ENCODE peak calls at places on chromosomes 1 and 21, in nine cellular contexts. H is astrocyte of the spinal cord, D is thoracic aorta, K is GM10248, A is sigmoid colon, R is nephron progenitor cell, Q is psoas muscle, C is kidney, M is heart right ventricle. V is an unnamed sample.
A peak's percentile ranks its signal among the peaks of the same experiment; 100 is the strongest.

GRCh38 chr1:244224487-244225430 is 173.7 kb downstream of the ZBTB18 start:
- DNase-seq in A (peak; percentile 72), D (no peak), H (no peak), C (no peak), M (peak; percentile 44), R (no peak), K (no peak), Q (no peak), V (no peak)

GRCh38 chr1:232271299-232271698 is 358.6 kb downstream of the SIPA1L2 start:
- DNase-seq in D (no peak), K (no peak), R (no peak), C (no peak), M (no peak), A (no peak), Q (no peak), H (no peak), V (no peak)

GRCh38 chr21:23633447-23633846 is 1973.8 kb downstream of the MRPL39 start:
- DNase-seq in Q (no peak), H (no peak), R (no peak), A (no peak), K (no peak), C (no peak), M (no peak), D (no peak), V (no peak)

GRCh38 chr1:58316141-58316540 is 230.4 kb downstream of the OMA1 start:
- DNase-seq in M (no peak), H (no peak), R (no peak), D (no peak), A (no peak), Q (no peak), K (no peak), C (no peak), V (no peak)

GRCh38 chr1:93399781-93400180 is 48.1 kb upstream of the FNBP1L start:
- DNase-seq in M (no peak), C (no peak), A (no peak), D (no peak), H (no peak), K (no peak), Q (no peak), R (no peak), V (no peak)

GRCh38 chr1:62424412-62424811 is 12.4 kb upstream of the USP1 start:
- DNase-seq in M (no peak), D (no peak), H (no peak), K (no peak), A (no peak), R (no peak), Q (no peak), C (no peak), V (no peak)

GRCh38 chr1:40182956-40183710 is 21.9 kb downstream of the RLF start:
- DNase-seq in K (no peak), R (no peak), C (no peak), D (no peak), M (no peak), Q (no peak), H (peak; percentile 38), A (no peak), V (peak; percentile 39)

GRCh38 chr1:43565600-43566360 is 35.1 kb downstream of the PTPRF start:
- DNase-seq in D (no peak), H (peak; percentile 39), R (peak; percentile 84), M (peak; percentile 53), Q (peak; percentile 61), K (peak; percentile 85), A (peak; percentile 74), C (peak; percentile 88), V (peak; percentile 69)

GRCh38 chr1:195012995-195013394 is 1595.2 kb downstream of the KCNT2 start:
- DNase-seq in D (no peak), K (no peak), Q (no peak), A (no peak), H (no peak), C (no peak), R (no peak), M (no peak), V (no peak)

GRCh38 chr1:29523531-29523930 is 287.2 kb downstream of the PTPRU start:
- DNase-seq in D (no peak), Q (no peak), A (peak; percentile 12), H (no peak), C (no peak), R (no peak), K (no peak), M (no peak), V (no peak)

GRCh38 chr1:247681288-247681897 is 1.9 kb upstream of the OR13G1 start:
- DNase-seq in H (peak; percentile 57), R (peak; percentile 61), D (no peak), C (no peak), K (peak; percentile 31), M (peak; percentile 5), A (no peak), Q (no peak), V (peak; percentile 63)

GRCh38 chr21:46605759-46606426 is 1.0 kb upstream of the S100B start:
- DNase-seq in M (peak; percentile 23), A (no peak), H (no peak), Q (peak; percentile 63), R (no peak), C (peak; percentile 78), K (peak; percentile 72), D (no peak), V (peak; percentile 67)

DNA sequence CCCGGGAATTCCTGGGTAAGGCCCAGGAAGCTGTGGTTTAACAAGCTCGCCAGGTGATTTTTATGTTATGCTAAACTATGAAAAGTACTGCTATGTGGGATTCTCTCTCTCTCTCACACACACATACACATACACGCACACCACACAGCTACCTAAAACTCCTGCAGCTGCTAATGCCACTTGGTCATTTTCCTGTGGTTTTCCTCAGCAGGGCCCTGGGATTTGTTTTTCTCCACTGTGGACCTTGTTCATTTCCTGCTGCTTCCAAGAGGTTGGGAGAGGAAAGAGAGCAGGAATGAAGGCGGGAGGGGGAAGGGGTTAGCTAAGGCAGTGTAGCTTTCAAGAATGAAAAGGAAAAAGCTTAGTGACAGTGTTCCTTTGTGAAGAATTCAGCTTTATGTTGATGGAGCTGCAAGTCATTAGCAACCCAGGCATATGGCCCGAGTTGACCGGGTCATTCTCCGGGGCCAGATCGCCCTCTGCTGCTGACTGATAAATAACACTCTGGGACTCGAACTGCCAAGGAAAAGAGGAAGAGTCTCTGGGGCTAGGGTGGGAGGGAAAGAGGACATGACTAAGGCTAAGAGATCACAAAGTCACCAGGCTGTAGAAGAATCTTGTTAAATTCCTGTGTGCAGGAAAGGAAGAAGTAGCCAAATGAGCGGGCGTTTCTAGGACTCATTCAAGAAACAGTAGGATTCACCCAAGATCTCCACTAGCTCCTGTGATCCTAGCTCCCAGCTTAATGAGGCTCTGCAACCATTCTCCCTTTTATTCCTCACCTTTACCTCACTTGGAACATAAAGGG is 30.5 kb upstream of the LRIG2 start:
- DNase-seq in D (peak; percentile 24), C (peak; percentile 79), Q (peak; percentile 82), A (peak; percentile 84), M (peak; percentile 75), H (peak; percentile 86), R (peak; percentile 64), K (peak; percentile 75), V (peak; percentile 50)
- TF ChIP-seq CTCF in D (peak; percentile 71), C (peak; percentile 69), Q (peak; percentile 66), A (peak; percentile 58), M (peak; percentile 69), H (peak; percentile 49), R (peak; percentile 35), K (peak; percentile 75), V (peak; percentile 42)

DNA sequence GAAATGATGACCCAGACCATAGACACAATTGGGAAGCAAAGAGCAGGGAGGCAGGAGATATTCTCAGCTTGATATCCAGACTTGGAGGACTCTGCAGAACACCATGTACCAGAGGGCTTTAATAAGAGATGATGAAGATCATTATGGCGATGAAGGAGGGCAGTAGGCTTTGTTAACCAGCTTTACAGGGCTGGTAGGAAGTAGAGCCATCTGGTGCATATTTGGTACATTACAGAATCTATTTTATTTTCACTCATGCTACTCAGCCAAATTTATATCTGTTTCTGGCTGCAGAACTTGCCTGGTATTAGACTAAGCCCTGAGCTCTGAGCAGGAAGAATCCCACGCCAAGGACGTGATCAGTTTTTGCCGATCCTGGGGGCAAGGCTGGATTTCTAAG is 61.8 kb upstream of the SYT6 start:
- DNase-seq in K (no peak), R (no peak), H (no peak), Q (no peak), D (no peak), C (no peak), M (no peak), A (no peak), V (no peak)
- TF ChIP-seq CTCF in K (no peak), R (no peak), H (no peak), Q (no peak), D (no peak), C (no peak), M (no peak), A (no peak), V (no peak)

DNA sequence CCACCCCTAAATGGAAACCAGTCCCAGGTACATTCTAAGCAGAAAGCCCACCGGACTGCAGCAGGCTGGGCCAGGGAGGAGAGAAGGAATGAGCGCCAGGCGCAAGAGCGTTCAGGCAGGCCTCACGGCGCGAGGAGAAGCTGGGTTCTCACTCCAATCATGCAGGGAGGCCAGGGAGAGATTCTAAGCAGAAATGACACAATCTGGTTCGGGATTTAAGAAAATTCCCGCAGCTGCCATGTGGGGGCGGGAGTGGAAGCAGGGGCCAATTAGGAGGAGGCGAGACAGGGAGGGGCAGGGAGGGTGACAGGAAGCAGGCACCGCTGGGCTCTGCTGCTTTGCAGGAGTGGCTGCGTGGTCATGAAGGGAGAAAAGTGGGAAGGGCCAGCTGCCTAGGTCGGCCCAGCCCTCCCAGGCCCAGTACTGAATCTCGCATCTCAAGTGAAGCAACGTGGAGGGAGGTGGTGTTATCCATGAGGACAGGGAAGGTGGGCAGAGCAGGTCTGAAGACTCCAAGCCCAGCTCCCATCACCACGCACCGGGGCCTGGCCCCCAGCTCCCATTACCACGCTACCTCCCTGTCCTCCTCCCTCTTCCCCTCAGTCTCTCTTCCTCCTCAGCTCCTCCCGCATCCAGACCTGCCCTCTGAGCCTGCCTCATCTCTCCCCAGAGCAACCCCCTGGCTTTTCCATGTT is 11.8 kb downstream of the NPHP4 start:
- DNase-seq in D (no peak), M (peak; percentile 65), K (no peak), A (peak; percentile 80), Q (peak; percentile 82), R (peak; percentile 70), C (peak; percentile 50), H (peak; percentile 17), V (no peak)
- TF ChIP-seq CTCF in D (no peak), M (no peak), K (no peak), A (no peak), Q (no peak), R (peak; percentile 37), C (no peak), H (peak; percentile 21), V (no peak)

GRCh38 chr1:48873944-48874343 is 97.3 kb upstream of the BEND5 start:
- DNase-seq in R (no peak), M (no peak), H (no peak), Q (no peak), C (no peak), A (no peak), D (no peak), K (no peak), V (no peak)

GRCh38 chr1:48876221-48876785 is 99.6 kb upstream of the BEND5 start:
- DNase-seq in Q (no peak), R (no peak), K (no peak), H (no peak), A (no peak), D (no peak), C (no peak), M (no peak), V (no peak)

GRCh38 chr1:48882020-48882419 is 105.3 kb upstream of the BEND5 start:
- DNase-seq in Q (no peak), A (no peak), H (no peak), C (no peak), R (no peak), M (no peak), D (no peak), K (no peak), V (no peak)

GRCh38 chr1:48875736-48876135 is 99.0 kb upstream of the BEND5 start:
- DNase-seq in Q (no peak), A (no peak), D (no peak), C (no peak), H (no peak), R (no peak), K (no peak), M (no peak), V (no peak)

GRCh38 chr1:48878191-48878940 is 101.7 kb upstream of the BEND5 start:
- DNase-seq in R (no peak), C (no peak), K (no peak), D (no peak), M (no peak), Q (no peak), H (peak; percentile 88), A (no peak), V (no peak)
- TF ChIP-seq CTCF in R (no peak), C (no peak), K (no peak), D (no peak), M (no peak), Q (no peak), H (no peak), A (no peak), V (no peak)